ENCODE peak calls at places on chromosomes 6 and 20, in four cellular contexts. P is ascending aorta; C is esophagus muscularis mucosa; G is CD4-positive, CD25-positive, alpha-beta regulatory T cell. D is an unnamed sample. For H3K4me1, the result is how much of the 10 kb centered on the place peaks cover.

GRCh38 chr6:112906737-112907136 is 559.6 kb downstream of the RFPL4B start:
- DNase-seq in P (no peak), C (no peak), G (no peak), D (no peak)

GRCh38 chr6:119296036-119297035 is 53.2 kb downstream of the MAN1A1 start:
- DNase-seq in P (no peak), C (no peak), G (no peak), D (no peak)

GRCh38 chr20:45997187-45997586 is 11.5 kb upstream of the MMP9 start:
- DNase-seq in P (no peak), C (no peak), G (no peak), D (no peak)

GRCh38 chr6:111481836-111482235 is 1.2 kb downstream of the REV3L start:
- DNase-seq in P (no peak), C (no peak), G (no peak), D (no peak)

GRCh38 chr20:46931699-46932098 is 37.1 kb downstream of the EYA2 start:
- DNase-seq in P (no peak), C (no peak), G (no peak), D (no peak)

GRCh38 chr20:5397418-5397817 is 80.7 kb upstream of the PROKR2 start:
- DNase-seq in P (no peak), C (no peak), G (no peak), D (no peak)

GRCh38 chr6:160992323-160993314 is 1.1 kb downstream of the MAP3K4 start:
- DNase-seq in P (no peak), C (peak), G (no peak), D (peak)

GRCh38 chr6:111482959-111483735 is at the start of gene REV3L:
- DNase-seq in P (peak), C (peak), G (peak), D (peak)

GRCh38 chr20:12318043-12318442 is 400.4 kb downstream of the BTBD3 start:
- DNase-seq in P (no peak), C (no peak), G (no peak), D (no peak)

GRCh38 chr6:138814179-138814834 is 18.4 kb downstream of the ECT2L start:
- DNase-seq in P (no peak), C (no peak), G (no peak), D (no peak)

GRCh38 chr6:28712982-28713381 is 187.3 kb downstream of the GPX5 start:
- DNase-seq in P (no peak), C (no peak), G (no peak), D (no peak)

GRCh38 chr6:111551521-111552231 is 54.0 kb downstream of the TRAF3IP2 start:
- DNase-seq in P (no peak), C (no peak), G (no peak), D (no peak)

GRCh38 chr6:82494367-82494766 is 130.8 kb downstream of the TPBG start:
- DNase-seq in P (no peak), C (no peak), G (no peak), D (no peak)

GRCh38 chr6:127459231-127459641 is at the start of gene KIAA0408:
- DNase-seq in P (no peak), C (no peak), G (no peak), D (no peak)

GRCh38 chr6:20755631-20756030 is 221.4 kb downstream of the CDKAL1 start:
- DNase-seq in P (no peak), C (no peak), G (no peak), D (no peak)

GRCh38 chr6:126033696-126034095 is 47.4 kb downstream of the TRMT11 start:
- DNase-seq in P (no peak), C (no peak), G (no peak), D (no peak)

GRCh38 chr6:14841901-14842421 is 403.9 kb upstream of the JARID2 start:
- DNase-seq in P (no peak), C (no peak), G (no peak), D (no peak)

GRCh38 chr6:43570876-43571441 is 4.9 kb downstream of the XPO5 start:
- DNase-seq in P (no peak), C (no peak), G (no peak), D (no peak)

GRCh38 chr6:43575772-43576551 is at the start of the genes POLH and XPO5:
- DNase-seq in P (peak), C (peak), G (peak), D (peak)

GRCh38 chr6:43575105-43575771 is 600 bp downstream of the XPO5 start:
- DNase-seq in P (no peak), C (peak), G (no peak), D (no peak)

DNA sequence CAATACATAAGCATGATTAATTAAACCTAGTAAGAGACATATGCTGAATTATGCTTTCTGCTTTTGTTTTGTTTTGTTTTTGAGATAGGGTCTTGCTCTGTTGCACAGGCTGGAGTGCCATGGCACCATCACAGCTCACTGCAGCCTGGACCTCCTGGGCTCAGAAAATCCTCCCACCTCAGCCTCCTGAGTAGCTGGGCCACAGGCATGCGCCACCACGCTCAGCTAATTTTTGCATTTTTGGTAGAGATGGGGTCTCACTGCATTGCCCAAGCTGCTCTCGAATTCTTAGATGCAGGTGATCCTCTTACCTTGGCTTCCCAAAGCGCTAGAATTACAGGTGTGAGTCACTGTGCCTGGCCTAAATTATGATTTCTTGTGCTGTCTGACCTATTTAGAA is 3.8 kb downstream of the XPO5 start:
- DNase-seq in P (no peak), C (no peak), G (no peak), D (no peak)
- H3K4me3 ChIP-seq in P (no peak), C (no peak), G (no peak), D (no peak)

GRCh38 chr6:88629838-88630462 is 333.5 kb downstream of the RNGTT start:
- DNase-seq in P (no peak), C (no peak), G (no peak), D (no peak)
- H3K4me1 ChIP-seq in P (under half), C (under half), G (under half), D (under half)

GRCh38 chr6:78835817-78836216 is 31.5 kb upstream of the IRAK1BP1 start:
- DNase-seq in P (no peak), C (no peak), G (no peak), D (no peak)
- H3K4me3 ChIP-seq in P (no peak), C (no peak), G (no peak), D (no peak)

DNA sequence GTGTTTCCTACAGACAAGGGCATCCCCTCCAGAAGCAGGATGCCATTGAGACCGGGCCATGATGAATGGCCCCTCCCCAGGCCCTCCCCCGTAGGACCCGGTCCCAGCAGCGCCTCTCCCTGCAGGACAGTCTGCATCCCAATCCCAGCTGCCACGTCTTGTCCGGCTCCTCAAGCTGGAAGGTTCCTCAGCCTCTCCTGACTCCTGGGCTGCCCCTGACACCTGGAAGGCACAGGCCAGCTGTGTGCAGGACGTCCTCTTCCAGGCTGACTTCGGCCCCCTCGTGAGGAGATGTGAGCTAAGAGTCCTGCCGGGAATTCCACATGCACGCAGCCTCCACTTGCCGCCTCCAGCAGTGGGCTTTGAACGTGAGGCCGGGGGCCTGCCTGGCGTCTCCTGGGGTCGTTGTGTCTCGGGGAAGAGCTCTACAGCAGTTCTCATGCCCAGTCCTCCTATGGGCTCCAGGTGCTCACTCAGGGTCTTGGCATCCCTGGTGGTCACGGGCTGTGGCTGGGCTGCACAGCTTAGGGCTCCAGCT is 64.4 kb downstream of the TAF4 start:
- DNase-seq in P (no peak), C (no peak), G (no peak), D (no peak)
- H3K4me1 ChIP-seq in P (under half), C (under half), G (under half), D (under half)

GRCh38 chr20:38728237-38728761 is 4.0 kb downstream of the SLC32A1 start:
- DNase-seq in P (no peak), C (no peak), G (no peak), D (no peak)
- H3K4me3 ChIP-seq in P (no peak), C (no peak), G (no peak), D (no peak)

DNA sequence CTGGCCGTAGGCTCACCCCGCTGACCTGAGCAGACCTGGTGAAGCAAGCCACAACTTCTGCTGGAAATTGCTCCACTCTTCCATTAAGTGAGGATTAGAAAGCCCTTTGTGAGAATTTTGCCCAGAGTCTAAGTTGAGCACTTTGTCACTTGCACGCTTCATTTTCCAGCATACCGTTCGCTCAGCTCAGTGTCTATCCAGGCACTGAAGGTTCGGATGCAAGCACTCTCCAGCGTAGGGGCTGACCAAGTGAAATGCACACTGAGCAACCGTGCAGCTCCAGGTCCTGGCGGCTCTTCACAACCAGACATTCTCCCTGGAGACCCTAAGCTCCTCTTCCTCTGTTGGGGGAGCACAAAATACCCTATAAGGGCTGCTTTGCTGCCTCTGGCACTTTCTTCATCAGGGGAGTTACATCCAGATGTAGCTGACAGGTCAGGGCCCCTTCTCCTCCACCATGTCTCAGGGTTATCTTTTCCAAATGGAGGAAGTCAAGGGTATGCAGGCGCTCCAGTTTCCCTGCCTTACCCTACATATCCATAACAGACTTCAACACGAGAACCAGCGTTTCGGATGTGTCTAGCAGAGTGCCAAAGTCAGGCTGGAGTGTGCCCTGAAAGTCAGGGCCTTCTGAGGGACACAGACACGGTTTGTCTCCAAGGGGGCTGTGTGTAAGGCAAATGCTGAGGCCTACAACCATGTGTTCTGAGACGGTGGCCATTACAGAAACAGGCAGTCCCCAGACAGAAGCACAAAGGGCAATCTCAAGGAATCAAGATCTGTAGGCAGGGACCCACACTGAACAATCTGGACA is 146.7 kb upstream of the AFDN start:
- DNase-seq in P (no peak), C (no peak), G (no peak), D (no peak)
- H3K4me1 ChIP-seq in P (under half), C (under half), G (under half), D (under half)

GRCh38 chr6:12401200-12401599 is 111.0 kb downstream of the EDN1 start:
- DNase-seq in P (no peak), C (no peak), G (no peak), D (no peak)
- H3K4me3 ChIP-seq in P (no peak), C (no peak), G (no peak), D (no peak)

GRCh38 chr20:37346232-37346525 is 239 bp downstream of the SRC start:
- DNase-seq in P (no peak), C (no peak), G (no peak), D (no peak)
- H3K4me1 ChIP-seq in P (under half), C (under half), G (under half), D (under half)

DNA sequence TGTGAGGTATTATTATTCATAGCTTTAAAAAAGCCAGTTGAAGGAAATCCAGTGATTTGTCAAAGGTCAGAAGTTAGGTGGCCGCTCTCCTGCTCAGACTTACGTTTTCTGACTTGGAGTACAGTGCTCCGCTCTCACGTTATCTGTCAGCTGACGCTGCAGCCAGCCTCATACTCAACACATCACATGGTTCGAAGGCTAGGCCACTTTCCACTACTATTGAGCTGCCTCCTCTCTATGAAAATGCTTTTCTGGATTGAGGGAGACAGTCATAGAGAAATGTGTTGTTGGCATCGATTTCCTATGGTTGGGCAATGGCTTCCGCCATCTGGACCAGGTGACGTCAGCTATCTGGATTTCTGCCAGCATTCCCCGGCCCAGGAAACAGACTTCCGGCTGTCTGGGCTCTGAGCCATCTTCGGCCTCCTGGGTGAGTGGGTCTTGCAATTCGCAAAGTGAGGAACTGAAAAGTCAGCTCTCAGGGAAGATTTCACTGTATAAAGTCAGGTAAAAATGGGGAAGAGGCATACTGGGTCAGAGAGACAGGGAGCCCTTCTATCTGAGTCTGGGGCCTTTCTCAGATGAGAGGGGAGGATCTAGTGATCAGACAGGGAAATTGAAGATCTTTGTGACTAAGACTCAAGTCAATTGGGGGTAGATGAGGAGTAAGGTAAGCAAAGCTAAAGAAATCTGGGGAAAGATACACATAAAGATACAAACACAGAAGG is 37.5 kb upstream of the IER3 start:
- DNase-seq in P (peak), C (peak), G (no peak), D (peak)
- H3K4me3 ChIP-seq in P (no peak), C (no peak), G (no peak), D (no peak)

D was measured in effector memory CD4-positive, alpha-beta T cell.